ENCODE peak calls at places on chromosomes 5 and 9, in five cellular contexts. One of them, this sample, is unnamed.

GRCh38 chr5:178207917-178208280 is 3.6 kb downstream of the HNRNPAB start:
- DNase-seq in COR-L47: no peak
- DNase-seq in NCI-H1092 treated with DMSO at 0.1 percent for 48 hours: no peak
- DNase-seq in fibroblast of mammary gland: no peak
- DNase-seq in activated CD4-positive, alpha-beta memory T cell treated with anti-CD3 and anti-CD28 coated beads, Interleukin-2, amount 10 ng/mL, durations not matched to agents 7 days and 5 days: no peak
- DNase-seq in this sample: no peak

GRCh38 chr9:93452710-93453046 is 703 bp downstream of the FAM120AOS start:
- DNase-seq in NCI-H1092 treated with DMSO at 0.1 percent for 48 hours: peak; percentile 45
- DNase-seq in fibroblast of mammary gland: no peak
- DNase-seq in activated CD4-positive, alpha-beta memory T cell treated with anti-CD3 and anti-CD28 coated beads, Interleukin-2, amount 10 ng/mL, durations not matched to agents 7 days and 5 days: no peak
- DNase-seq in COR-L47: no peak
- DNase-seq in this sample: no peak

GRCh38 chr9:29068461-29068860 is 1495.2 kb upstream of the C9orf72 start:
- DNase-seq in fibroblast of mammary gland: no peak
- DNase-seq in activated CD4-positive, alpha-beta memory T cell treated with anti-CD3 and anti-CD28 coated beads, Interleukin-2, amount 10 ng/mL, durations not matched to agents 7 days and 5 days: no peak
- DNase-seq in COR-L47: no peak
- DNase-seq in NCI-H1092 treated with DMSO at 0.1 percent for 48 hours: no peak
- DNase-seq in this sample: no peak

GRCh38 chr9:100455470-100455869 is 17.5 kb upstream of the TMEFF1 start:
- DNase-seq in NCI-H1092 treated with DMSO at 0.1 percent for 48 hours: no peak
- DNase-seq in activated CD4-positive, alpha-beta memory T cell treated with anti-CD3 and anti-CD28 coated beads, Interleukin-2, amount 10 ng/mL, durations not matched to agents 7 days and 5 days: no peak
- DNase-seq in COR-L47: no peak
- DNase-seq in fibroblast of mammary gland: no peak
- DNase-seq in this sample: no peak

GRCh38 chr9:88187631-88188030 is 49.4 kb upstream of the SPATA31C2 start:
- DNase-seq in COR-L47: no peak
- DNase-seq in NCI-H1092 treated with DMSO at 0.1 percent for 48 hours: no peak
- DNase-seq in activated CD4-positive, alpha-beta memory T cell treated with anti-CD3 and anti-CD28 coated beads, Interleukin-2, amount 10 ng/mL, durations not matched to agents 7 days and 5 days: no peak
- DNase-seq in fibroblast of mammary gland: peak; percentile 41
- DNase-seq in this sample: no peak

GRCh38 chr5:137954131-137954879 is 65.0 kb downstream of the PKD2L2 start:
- DNase-seq in NCI-H1092 treated with DMSO at 0.1 percent for 48 hours: no peak
- DNase-seq in fibroblast of mammary gland: peak; percentile 94
- DNase-seq in activated CD4-positive, alpha-beta memory T cell treated with anti-CD3 and anti-CD28 coated beads, Interleukin-2, amount 10 ng/mL, durations not matched to agents 7 days and 5 days: no peak
- DNase-seq in COR-L47: no peak
- DNase-seq in this sample: peak; percentile 9

GRCh38 chr5:25713259-25713658 is 1068.5 kb upstream of the CDH10 start:
- DNase-seq in COR-L47: no peak
- DNase-seq in activated CD4-positive, alpha-beta memory T cell treated with anti-CD3 and anti-CD28 coated beads, Interleukin-2, amount 10 ng/mL, durations not matched to agents 7 days and 5 days: no peak
- DNase-seq in fibroblast of mammary gland: no peak
- DNase-seq in NCI-H1092 treated with DMSO at 0.1 percent for 48 hours: peak; percentile 6
- DNase-seq in this sample: no peak

GRCh38 chr9:70398145-70398556 is 16.3 kb downstream of the KLF9 start:
- DNase-seq in activated CD4-positive, alpha-beta memory T cell treated with anti-CD3 and anti-CD28 coated beads, Interleukin-2, amount 10 ng/mL, durations not matched to agents 7 days and 5 days: no peak
- DNase-seq in COR-L47: no peak
- DNase-seq in fibroblast of mammary gland: peak; percentile 40
- DNase-seq in NCI-H1092 treated with DMSO at 0.1 percent for 48 hours: no peak
- DNase-seq in this sample: no peak

GRCh38 chr5:74885170-74885569 is 19.0 kb upstream of the FAM169A start:
- DNase-seq in COR-L47: no peak
- DNase-seq in activated CD4-positive, alpha-beta memory T cell treated with anti-CD3 and anti-CD28 coated beads, Interleukin-2, amount 10 ng/mL, durations not matched to agents 7 days and 5 days: no peak
- DNase-seq in NCI-H1092 treated with DMSO at 0.1 percent for 48 hours: no peak
- DNase-seq in fibroblast of mammary gland: no peak
- DNase-seq in this sample: no peak

GRCh38 chr5:10602031-10602806 is 38.3 kb downstream of the ANKRD33B start:
- DNase-seq in COR-L47: no peak
- DNase-seq in activated CD4-positive, alpha-beta memory T cell treated with anti-CD3 and anti-CD28 coated beads, Interleukin-2, amount 10 ng/mL, durations not matched to agents 7 days and 5 days: no peak
- DNase-seq in NCI-H1092 treated with DMSO at 0.1 percent for 48 hours: no peak
- DNase-seq in fibroblast of mammary gland: no peak
- DNase-seq in this sample: no peak

GRCh38 chr5:85591311-85591710 is 1026.4 kb upstream of the COX7C start:
- DNase-seq in fibroblast of mammary gland: no peak
- DNase-seq in COR-L47: no peak
- DNase-seq in NCI-H1092 treated with DMSO at 0.1 percent for 48 hours: no peak
- DNase-seq in activated CD4-positive, alpha-beta memory T cell treated with anti-CD3 and anti-CD28 coated beads, Interleukin-2, amount 10 ng/mL, durations not matched to agents 7 days and 5 days: no peak
- DNase-seq in this sample: no peak

GRCh38 chr5:124546643-124547042 is 199.8 kb downstream of the ZNF608 start:
- DNase-seq in COR-L47: no peak
- DNase-seq in activated CD4-positive, alpha-beta memory T cell treated with anti-CD3 and anti-CD28 coated beads, Interleukin-2, amount 10 ng/mL, durations not matched to agents 7 days and 5 days: no peak
- DNase-seq in NCI-H1092 treated with DMSO at 0.1 percent for 48 hours: no peak
- DNase-seq in fibroblast of mammary gland: peak; percentile 33
- DNase-seq in this sample: peak; percentile 3

GRCh38 chr9:123322771-123323481 is 33.1 kb upstream of the CRB2 start:
- DNase-seq in activated CD4-positive, alpha-beta memory T cell treated with anti-CD3 and anti-CD28 coated beads, Interleukin-2, amount 10 ng/mL, durations not matched to agents 7 days and 5 days: peak; percentile 78
- DNase-seq in fibroblast of mammary gland: no peak
- DNase-seq in COR-L47: no peak
- DNase-seq in NCI-H1092 treated with DMSO at 0.1 percent for 48 hours: no peak
- DNase-seq in this sample: no peak

GRCh38 chr9:34891386-34891785 is 66.7 kb upstream of the PHF24 start:
- DNase-seq in COR-L47: no peak
- DNase-seq in NCI-H1092 treated with DMSO at 0.1 percent for 48 hours: no peak
- DNase-seq in fibroblast of mammary gland: peak; percentile 32
- DNase-seq in activated CD4-positive, alpha-beta memory T cell treated with anti-CD3 and anti-CD28 coated beads, Interleukin-2, amount 10 ng/mL, durations not matched to agents 7 days and 5 days: no peak
- DNase-seq in this sample: no peak